ENCODE peak calls at places on chromosome 1, in nine cellular contexts. Q is effector memory CD4-positive, alpha-beta T cell; U is fibroblast of lung; Z is tibial artery; I is neural progenitor cell; A is uterus; C is NT2/D1; V is transverse colon; K is HepG2. O is an unnamed sample. For H3K4me1 and H3K27me3, the result is how much of the 10 kb centered on the place peaks cover.

GRCh38 chr1:111570781-111571181 is 48.8 kb upstream of the RAP1A start:
- DNase-seq in Q (no peak), U (no peak), Z (no peak), I (no peak), A (no peak), C (no peak), V (peak), K (no peak), O (no peak)

GRCh38 chr1:118928739-118929554 is 59.2 kb downstream of the TBX15 start:
- DNase-seq in Q (no peak), U (peak), Z (no peak), I (peak), A (no peak), C (peak), V (no peak), K (peak), O (no peak)

GRCh38 chr1:66266756-66267155 is 267.2 kb upstream of the SGIP1 start:
- DNase-seq in Q (no peak), U (no peak), Z (no peak), I (no peak), A (no peak), C (no peak), V (no peak), K (no peak), O (no peak)

GRCh38 chr1:243487036-243487648 is 231.3 kb downstream of the SDCCAG8 start:
- DNase-seq in Q (no peak), U (no peak), Z (no peak), I (no peak), A (no peak), C (no peak), V (no peak), K (no peak), O (no peak)

GRCh38 chr1:154961207-154961496 is 430 bp downstream of the PYGO2 start:
- DNase-seq in Q (no peak), U (no peak), Z (no peak), I (no peak), A (no peak), C (no peak), V (no peak), K (peak), O (no peak)

GRCh38 chr1:78730053-78730452 is 80.4 kb downstream of the IFI44 start:
- DNase-seq in Q (no peak), U (no peak), Z (no peak), I (no peak), A (no peak), C (no peak), V (no peak), K (no peak), O (no peak)

GRCh38 chr1:33133478-33134105 is 48.3 kb downstream of the TRIM62 start:
- DNase-seq in Q (no peak), U (no peak), Z (no peak), I (no peak), A (no peak), C (no peak), V (no peak), K (no peak), O (no peak)

GRCh38 chr1:168582690-168583325 is 6.4 kb downstream of the XCL1 start:
- DNase-seq in Q (no peak), U (no peak), Z (no peak), I (no peak), A (no peak), C (no peak), V (no peak), K (no peak), O (no peak)

GRCh38 chr1:89673251-89673650 is 40.3 kb downstream of the LRRC8C start:
- DNase-seq in Q (no peak), U (no peak), Z (no peak), I (no peak), A (no peak), C (no peak), V (no peak), K (no peak), O (no peak)
- H3K4me1 ChIP-seq in Q (under half), U (under half), Z (under half), I (under half), A (under half), C (under half), V (under half), K (under half), O (under half)

GRCh38 chr1:183070923-183071618 is 47.9 kb downstream of the LAMC1 start:
- DNase-seq in Q (no peak), U (peak), Z (no peak), I (no peak), A (no peak), C (no peak), V (no peak), K (peak), O (no peak)
- H3K4me3 ChIP-seq in Q (no peak), U (no peak), Z (no peak), I (no peak), A (no peak), C (no peak), V (no peak), K (no peak), O (no peak)

GRCh38 chr1:17228619-17229018 is 20.3 kb upstream of the PADI3 start:
- DNase-seq in Q (no peak), U (no peak), Z (no peak), I (no peak), A (no peak), C (no peak), V (no peak), K (no peak), O (no peak)
- H3K27me3 ChIP-seq in Q (under half), U (under half), Z (under half), I (under half), A (under half), C (under half), V (under half), K (under half), O (under half)

GRCh38 chr1:59999746-60000145 is 73.2 kb upstream of the CYP2J2 start:
- DNase-seq in Q (no peak), U (no peak), Z (no peak), I (no peak), A (no peak), C (no peak), V (no peak), K (no peak), O (no peak)

GRCh38 chr1:60000625-60001024 is 72.9 kb downstream of the C1orf87 start:
- DNase-seq in Q (no peak), U (no peak), Z (no peak), I (no peak), A (no peak), C (no peak), V (no peak), K (no peak), O (no peak)

GRCh38 chr1:59997479-59997878 is 70.9 kb upstream of the CYP2J2 start:
- DNase-seq in Q (no peak), U (no peak), Z (no peak), I (peak), A (no peak), C (peak), V (no peak), K (no peak), O (no peak)

GRCh38 chr1:59994302-59995198 is 68.0 kb upstream of the CYP2J2 start:
- DNase-seq in Q (no peak), U (peak), Z (peak), I (no peak), A (peak), C (no peak), V (no peak), K (no peak), O (no peak)

GRCh38 chr1:59999006-59999405 is 72.4 kb upstream of the CYP2J2 start:
- DNase-seq in Q (no peak), U (no peak), Z (no peak), I (peak), A (no peak), C (no peak), V (no peak), K (no peak), O (no peak)
- H3K4me1 ChIP-seq in Q (under half), U (under half), Z (under half), I (under half), A (under half), C (under half), V (under half), K (under half), O (under half)

GRCh38 chr1:201286445-201286844 is 3.1 kb downstream of the PKP1 start:
- DNase-seq in Q (no peak), U (no peak), Z (no peak), I (no peak), A (no peak), C (no peak), V (no peak), K (no peak), O (no peak)
- H3K4me3 ChIP-seq in Q (no peak), U (no peak), Z (no peak), I (no peak), A (no peak), C (no peak), V (no peak), K (no peak), O (no peak)